ENCODE peak calls at places on chromosome 6, in four cellular contexts. A, Z, W and J are unnamed samples.
A peak's percentile ranks its signal among the peaks of the same experiment; 100 is the strongest.

GRCh38 chr6:6699741-6700367 is 111.3 kb downstream of the LY86 start:
- DNase-seq in Z (peak; percentile 58), A (peak; percentile 62), W (peak; percentile 86), J (peak; percentile 92)

GRCh38 chr6:8102122-8102958 is at the start of gene EEF1E1:
- DNase-seq in A (peak; percentile 99), Z (peak; percentile 92), W (peak; percentile 94), J (peak; percentile 98)

GRCh38 chr6:20877008-20877937 is 343.0 kb downstream of the CDKAL1 start:
- DNase-seq in A (peak; percentile 81), W (peak; percentile 98), Z (peak; percentile 95), J (peak; percentile 86)

GRCh38 chr6:155473741-155474140 is 18.1 kb upstream of the NOX3 start:
- DNase-seq in Z (no peak), W (no peak), A (no peak), J (no peak)

GRCh38 chr6:88870728-88871330 is 92.6 kb downstream of the RNGTT start:
- DNase-seq in W (peak; percentile 73), Z (peak; percentile 29), A (peak; percentile 58), J (peak; percentile 86)

GRCh38 chr6:158057213-158057987 is 75.7 kb downstream of the SYNJ2 start:
- DNase-seq in A (no peak), W (peak; percentile 93), Z (peak; percentile 90), J (peak; percentile 73)

GRCh38 chr6:143408151-143408786 is 42.2 kb downstream of the ADAT2 start:
- DNase-seq in Z (no peak), A (no peak), W (peak; percentile 59), J (no peak)

GRCh38 chr6:165766026-165766425 is 103.0 kb upstream of the PDE10A start:
- DNase-seq in Z (no peak), W (no peak), A (no peak), J (no peak)

GRCh38 chr6:124073820-124074587 is 270.3 kb downstream of the NKAIN2 start:
- DNase-seq in A (peak; percentile 30), W (no peak), Z (no peak), J (no peak)

GRCh38 chr6:99348823-99349619 is 453 bp downstream of the FAXC start:
- DNase-seq in Z (no peak), A (peak; percentile 51), W (peak; percentile 4), J (peak; percentile 64)

GRCh38 chr6:8462169-8462568 is 26.8 kb upstream of the SLC35B3 start:
- DNase-seq in Z (no peak), A (no peak), W (peak; percentile 49), J (no peak)

GRCh38 chr6:119484598-119484997 is 135.0 kb upstream of the MAN1A1 start:
- DNase-seq in A (peak; percentile 44), W (peak; percentile 94), Z (peak; percentile 95), J (peak; percentile 91)

GRCh38 chr6:146850238-146850896 is 251.6 kb downstream of the ADGB start:
- DNase-seq in W (peak; percentile 45), A (peak; percentile 31), Z (no peak), J (no peak)

GRCh38 chr6:41741625-41742490 is 5.3 kb downstream of the PGC start:
- DNase-seq in A (peak; percentile 25), Z (no peak), W (peak; percentile 66), J (no peak)

GRCh38 chr6:158630944-158631616 is 13.5 kb downstream of the DYNLT1 start:
- DNase-seq in Z (no peak), A (no peak), W (no peak), J (no peak)

GRCh38 chr6:79468116-79468515 is 69.1 kb downstream of the LCA5 start:
- DNase-seq in A (peak; percentile 77), W (no peak), Z (no peak), J (peak; percentile 40)

GRCh38 chr6:85865665-85866372 is 223.1 kb upstream of the SYNCRIP start:
- DNase-seq in A (peak; percentile 18), Z (peak; percentile 3), W (peak; percentile 89), J (peak; percentile 71)

GRCh38 chr6:149318581-149319286 is 1.2 kb downstream of the TAB2 start:
- DNase-seq in A (peak; percentile 53), W (peak; percentile 18), Z (no peak), J (peak; percentile 66)
- H3K9ac ChIP-seq in A (peak overlapping the region; percentile 90), W (peak overlapping the region; percentile 74), Z (peak overlapping the region; percentile 74), J (peak overlapping the region; percentile 87)

DNA sequence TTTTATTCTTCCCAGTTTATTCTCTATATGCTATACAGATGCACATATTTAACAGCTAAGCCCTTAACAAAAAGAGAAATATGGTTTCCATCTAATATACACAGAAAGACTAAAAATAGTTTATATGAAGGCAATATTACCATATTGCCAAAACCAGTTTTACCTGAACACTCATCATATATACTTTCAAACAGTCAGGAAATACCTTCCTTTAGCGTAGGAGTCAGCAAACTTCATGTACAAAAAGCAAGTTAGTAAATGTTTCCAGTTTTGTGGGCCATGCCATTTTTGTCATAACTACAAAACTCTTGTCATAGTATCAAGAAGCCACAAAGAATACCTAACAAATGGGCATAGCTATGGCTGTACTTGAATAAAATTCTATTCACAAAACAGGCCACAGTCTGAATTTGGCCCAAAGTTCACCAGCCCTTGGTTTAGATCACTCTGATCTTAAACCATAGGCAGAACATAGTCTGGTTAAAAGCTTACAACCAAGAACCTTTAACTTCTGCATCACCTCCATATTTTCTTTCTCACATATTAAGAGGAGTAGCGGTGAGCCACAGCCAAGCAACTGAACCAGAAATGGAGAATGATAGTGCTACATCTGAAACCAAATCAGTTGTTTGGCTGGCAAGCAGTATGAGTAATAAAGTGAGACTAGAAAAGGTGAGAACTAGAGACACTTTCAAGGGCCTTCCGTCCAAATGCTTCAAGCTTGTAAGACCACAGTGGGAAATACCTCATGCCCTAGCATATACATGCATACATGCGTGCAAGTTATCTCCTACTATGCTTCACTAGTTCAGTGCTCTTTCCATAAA is 116.6 kb downstream of the PTPRK start:
- DNase-seq in A (no peak), Z (no peak), W (peak; percentile 9), J (no peak)
- H3K4me3 ChIP-seq in A (no peak overlapping the region), Z (no peak overlapping the region), W (no peak overlapping the region), J (no peak overlapping the region)

DNA sequence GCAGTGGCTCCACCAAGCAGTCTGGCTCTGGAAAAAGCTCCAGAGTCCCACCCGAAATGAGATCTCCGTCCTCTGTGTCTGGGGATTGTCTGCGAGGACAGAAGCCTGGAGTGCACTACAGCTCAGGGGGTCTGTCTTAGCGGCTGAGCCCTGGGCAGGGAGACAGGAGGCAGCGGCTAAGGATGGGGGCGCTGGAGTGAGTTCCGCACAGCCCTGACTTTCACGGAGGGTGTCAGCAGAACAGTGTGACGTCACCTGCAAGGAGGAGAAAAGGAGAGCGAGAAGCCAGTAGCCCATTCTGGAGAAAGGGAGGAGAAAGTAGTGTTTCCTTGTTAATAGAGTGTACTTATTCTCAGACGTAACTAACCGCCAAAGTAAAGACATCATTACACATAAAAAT is 97.6 kb downstream of the FAM50B start:
- DNase-seq in Z (no peak), A (peak; percentile 24), W (no peak), J (no peak)
- H3K9ac ChIP-seq in Z (no peak overlapping the region), A (no peak overlapping the region), W (no peak overlapping the region), J (peak overlapping the region; percentile 46)

GRCh38 chr6:26345832-26346231 is 19.2 kb upstream of the BTN3A2 start:
- DNase-seq in Z (no peak), A (no peak), W (no peak), J (no peak)

GRCh38 chr6:26340066-26340465 is 24.9 kb upstream of the BTN3A2 start:
- DNase-seq in A (no peak), W (no peak), Z (no peak), J (no peak)

GRCh38 chr6:26339612-26340011 is 25.4 kb upstream of the BTN3A2 start:
- DNase-seq in A (no peak), W (no peak), Z (no peak), J (no peak)

GRCh38 chr6:26344658-26345057 is 20.3 kb upstream of the BTN3A2 start:
- DNase-seq in W (no peak), A (no peak), Z (no peak), J (no peak)

GRCh38 chr6:26342106-26342999 is 22.6 kb upstream of the BTN3A2 start:
- DNase-seq in Z (no peak), W (peak; percentile 35), A (peak; percentile 91), J (peak; percentile 41)
- H3K4me3 ChIP-seq in Z (peak overlapping the region; percentile 42), W (peak overlapping the region; percentile 61), A (peak overlapping the region; percentile 15), J (no peak overlapping the region)

DNA sequence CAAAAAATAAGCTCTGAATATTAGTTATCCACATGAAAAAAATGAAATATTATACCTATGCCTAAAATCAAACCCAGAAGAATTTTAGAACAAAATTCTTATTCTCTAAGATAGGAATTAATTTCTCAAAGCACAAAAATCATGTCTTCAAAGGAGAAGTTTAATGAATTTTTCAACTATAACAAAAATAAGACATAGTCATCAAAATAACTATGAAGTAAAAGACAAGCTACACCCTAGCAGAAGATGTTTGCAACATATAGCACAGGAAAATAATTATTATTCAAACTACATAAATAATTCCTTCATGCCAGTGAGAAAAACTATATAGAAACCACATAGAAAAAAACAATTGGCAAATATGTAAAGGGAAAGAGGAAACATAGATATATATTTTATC is 1203.6 kb upstream of the GJE1 start:
- DNase-seq in Z (no peak), W (no peak), A (no peak), J (no peak)
- H3K9ac ChIP-seq in Z (no peak overlapping the region), W (no peak overlapping the region), A (no peak overlapping the region), J (no peak overlapping the region)

DNA sequence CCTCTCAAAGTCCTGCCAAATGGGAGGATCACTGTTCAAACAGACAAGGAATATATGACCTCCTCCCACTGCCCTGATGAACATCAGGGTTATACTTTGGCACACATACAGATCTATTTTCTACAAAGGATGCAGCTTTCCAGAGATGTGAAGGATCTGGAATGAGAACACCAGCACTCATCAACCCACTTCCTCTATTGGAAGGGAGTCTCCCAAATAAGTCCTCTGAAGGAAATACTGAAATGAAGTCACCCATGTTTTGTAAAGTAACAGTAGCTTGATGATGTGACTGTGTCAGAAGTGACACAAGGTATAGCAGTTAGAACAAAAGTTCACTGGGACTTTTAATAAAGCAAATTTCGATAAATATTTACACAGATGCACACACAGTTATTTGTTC is 104.9 kb downstream of the OGFRL1 start:
- DNase-seq in A (no peak), W (peak; percentile 61), Z (no peak), J (no peak)
- H3K4me3 ChIP-seq in A (no peak overlapping the region), W (no peak overlapping the region), Z (no peak overlapping the region), J (peak overlapping the region; percentile 64)

GRCh38 chr6:121730616-121731015 is 295.2 kb downstream of the GJA1 start:
- DNase-seq in Z (no peak), W (no peak), A (peak; percentile 12), J (no peak)
- H3K9ac ChIP-seq in Z (no peak overlapping the region), W (no peak overlapping the region), A (no peak overlapping the region), J (no peak overlapping the region)

GRCh38 chr6:26457407-26457795 is 354 bp upstream of the BTN2A1 start:
- DNase-seq in W (no peak), Z (no peak), A (peak; percentile 80), J (no peak)
- H3K4me3 ChIP-seq in W (peak overlapping the region; percentile 78), Z (peak overlapping the region; percentile 88), A (no peak overlapping the region), J (peak overlapping the region; percentile 99)